ENCODE peak calls at places on chromosome 5, in five cellular contexts. Z, J, M, L and K are unnamed samples.

GRCh38 chr5:107450531-107450930 is 220.2 kb downstream of the EFNA5 start:
- DNase-seq in Z (no peak), L (no peak), M (no peak), J (no peak), K (no peak)

GRCh38 chr5:38660194-38660668 is 103.8 kb upstream of the LIFR start:
- DNase-seq in M (no peak), Z (no peak), J (no peak), L (peak), K (no peak)

GRCh38 chr5:175378444-175379028 is 65.4 kb downstream of the DRD1 start:
- DNase-seq in Z (no peak), M (no peak), J (no peak), L (peak), K (no peak)

GRCh38 chr5:176624916-176625315 is 5.4 kb downstream of the SNCB start:
- DNase-seq in M (no peak), J (no peak), Z (no peak), L (no peak), K (no peak)

GRCh38 chr5:360277-361027 is 38.9 kb downstream of the AHRR start:
- DNase-seq in L (no peak), Z (no peak), M (no peak), J (peak), K (no peak)

GRCh38 chr5:174972291-174972690 is 247.9 kb downstream of the MSX2 start:
- DNase-seq in L (peak), M (no peak), Z (no peak), J (no peak), K (no peak)

GRCh38 chr5:125874717-125875116 is 548.5 kb upstream of the GRAMD2B start:
- DNase-seq in M (no peak), L (no peak), J (no peak), Z (no peak), K (no peak)

GRCh38 chr5:157290981-157291711 is 25.2 kb downstream of the CYFIP2 start:
- DNase-seq in M (no peak), L (no peak), Z (no peak), J (peak), K (no peak)

GRCh38 chr5:16615737-16616535 is 861 bp downstream of the RETREG1 start:
- DNase-seq in J (no peak), Z (no peak), L (no peak), M (no peak), K (no peak)

GRCh38 chr5:146962801-146963355 is 84.3 kb upstream of the PPP2R2B start:
- DNase-seq in M (no peak), J (no peak), L (no peak), Z (no peak), K (no peak)

GRCh38 chr5:135185461-135186075 is 151.5 kb upstream of the PITX1 start:
- DNase-seq in L (no peak), Z (no peak), J (no peak), M (no peak), K (no peak)

GRCh38 chr5:10140195-10140973 is 109.3 kb downstream of the ATPSCKMT start:
- DNase-seq in M (no peak), Z (no peak), J (no peak), L (no peak), K (no peak)

GRCh38 chr5:17312358-17312757 is 94.9 kb downstream of the BASP1 start:
- DNase-seq in L (no peak), J (no peak), M (no peak), Z (no peak), K (no peak)

GRCh38 chr5:122885038-122885517 is 39.7 kb downstream of the SNX24 start:
- DNase-seq in Z (no peak), L (no peak), J (no peak), M (no peak), K (no peak)

GRCh38 chr5:168747987-168748777 is 169.0 kb upstream of the PANK3 start:
- DNase-seq in L (no peak), Z (no peak), J (peak), M (no peak), K (no peak)

GRCh38 chr5:91288117-91288516 is 95.0 kb downstream of the ARRDC3 start:
- DNase-seq in M (no peak), J (no peak), L (no peak), Z (no peak), K (no peak)

GRCh38 chr5:178677429-178677828 is 50.6 kb upstream of the CLK4 start:
- DNase-seq in M (no peak), J (no peak), L (no peak), Z (no peak), K (no peak)

GRCh38 chr5:68962632-68963484 is 131.0 kb upstream of the SLC30A5 start:
- DNase-seq in J (peak), L (peak), M (no peak), Z (no peak), K (no peak)

GRCh38 chr5:74409166-74409706 is 231.3 kb downstream of the ENC1 start:
- DNase-seq in J (no peak), Z (no peak), L (no peak), M (no peak), K (no peak)

GRCh38 chr5:66454186-66455078 is 141.8 kb upstream of the MAST4 start:
- DNase-seq in M (no peak), J (no peak), L (no peak), Z (no peak), K (no peak)

GRCh38 chr5:181059297-181060230 is 19.5 kb downstream of the BTNL9 start:
- DNase-seq in L (no peak), Z (no peak), J (no peak), M (no peak), K (no peak)

GRCh38 chr5:178419196-178419595 is 171.0 kb downstream of the COL23A1 start:
- DNase-seq in J (no peak), Z (no peak), M (no peak), L (no peak), K (no peak)

GRCh38 chr5:9445989-9446388 is 99.9 kb downstream of the SEMA5A start:
- DNase-seq in M (no peak), L (no peak), J (no peak), Z (no peak), K (no peak)

GRCh38 chr5:171629221-171630005 is 156.2 kb upstream of the SMIM23 start:
- DNase-seq in M (no peak), Z (no peak), J (no peak), L (no peak), K (no peak)

GRCh38 chr5:33369470-33370134 is 71.2 kb upstream of the TARS1 start:
- DNase-seq in L (no peak), Z (no peak), J (no peak), M (no peak), K (no peak)

GRCh38 chr5:17089690-17090089 is 127.7 kb upstream of the BASP1 start:
- DNase-seq in Z (no peak), J (no peak), L (no peak), M (no peak), K (no peak)

GRCh38 chr5:77727190-77727589 is 48.9 kb downstream of the TBCA start:
- DNase-seq in Z (no peak), J (no peak), L (no peak), M (no peak), K (no peak)

GRCh38 chr5:168123853-168124528 is 167.5 kb upstream of the WWC1 start:
- DNase-seq in L (no peak), Z (no peak), M (no peak), J (peak), K (no peak)

GRCh38 chr5:111022301-111022700 is 49.2 kb upstream of the TSLP start:
- DNase-seq in L (no peak), M (no peak), Z (no peak), J (no peak), K (no peak)

GRCh38 chr5:111781200-111781599 is 24.2 kb upstream of the NREP start:
- DNase-seq in Z (no peak), M (no peak), J (no peak), L (no peak), K (no peak)

GRCh38 chr5:961711-962240 is 46.8 kb upstream of the NKD2 start:
- DNase-seq in Z (no peak), J (no peak), L (no peak), M (no peak), K (no peak)

GRCh38 chr5:59786271-59786805 is 107.2 kb downstream of the PDE4D start:
- DNase-seq in M (no peak), L (no peak), J (no peak), Z (no peak), K (no peak)

GRCh38 chr5:97067296-97067695 is 75.1 kb downstream of the LIX1 start:
- DNase-seq in Z (no peak), L (no peak), M (no peak), J (no peak), K (no peak)

GRCh38 chr5:55454282-55454681 is 80.5 kb downstream of the PLPP1 start:
- DNase-seq in J (no peak), L (no peak), M (no peak), Z (no peak), K (no peak)

GRCh38 chr5:120512068-120512467 is 48.0 kb downstream of the PRR16 start:
- DNase-seq in Z (no peak), L (no peak), J (no peak), M (no peak), K (no peak)